ENCODE peak calls at places on chromosome 22, in five cellular contexts. P is heart left ventricle, T is mucosa of descending colon, H is transverse colon, F is mammary epithelial cell. D is an unnamed sample. For H3K4me1, the result is how much of the 10 kb centered on the place peaks cover.

GRCh38 chr22:45131749-45132148 is 32.0 kb upstream of the NUP50 start:
- DNase-seq in T (peak), P (peak), H (peak), F (no peak), D (no peak)

GRCh38 chr22:47333625-47334024 is 571.2 kb downstream of the TBC1D22A start:
- DNase-seq in F (peak), H (no peak), T (no peak), P (no peak), D (no peak)

GRCh38 chr22:30041881-30042280 is 38.4 kb upstream of the HORMAD2 start:
- DNase-seq in T (no peak), H (no peak), F (no peak), P (no peak), D (no peak)

GRCh38 chr22:41524809-41525449 is 19.3 kb downstream of the POLR3H start:
- DNase-seq in P (no peak), T (no peak), F (no peak), H (peak), D (no peak)

GRCh38 chr22:29216873-29217666 is 11.4 kb downstream of the EMID1 start:
- DNase-seq in P (no peak), T (no peak), H (no peak), F (peak), D (peak)

GRCh38 chr22:30212996-30213441 is 33.5 kb downstream of the LIF start:
- DNase-seq in T (no peak), H (no peak), P (no peak), F (no peak), D (no peak)

GRCh38 chr22:45562537-45563361 is 60.1 kb downstream of the FBLN1 start:
- DNase-seq in P (no peak), T (peak), F (no peak), H (no peak), D (no peak)

GRCh38 chr22:21927174-21927823 is 25.3 kb downstream of the PPM1F start:
- DNase-seq in P (no peak), F (no peak), H (no peak), T (no peak), D (no peak)

GRCh38 chr22:50734343-50734771 is 3.6 kb upstream of the ACR start:
- DNase-seq in P (peak), T (peak), F (no peak), H (no peak), D (peak)

GRCh38 chr22:46557736-46558480 is 20.5 kb upstream of the CELSR1 start:
- DNase-seq in H (no peak), F (peak), T (peak), P (peak), D (peak)

DNA sequence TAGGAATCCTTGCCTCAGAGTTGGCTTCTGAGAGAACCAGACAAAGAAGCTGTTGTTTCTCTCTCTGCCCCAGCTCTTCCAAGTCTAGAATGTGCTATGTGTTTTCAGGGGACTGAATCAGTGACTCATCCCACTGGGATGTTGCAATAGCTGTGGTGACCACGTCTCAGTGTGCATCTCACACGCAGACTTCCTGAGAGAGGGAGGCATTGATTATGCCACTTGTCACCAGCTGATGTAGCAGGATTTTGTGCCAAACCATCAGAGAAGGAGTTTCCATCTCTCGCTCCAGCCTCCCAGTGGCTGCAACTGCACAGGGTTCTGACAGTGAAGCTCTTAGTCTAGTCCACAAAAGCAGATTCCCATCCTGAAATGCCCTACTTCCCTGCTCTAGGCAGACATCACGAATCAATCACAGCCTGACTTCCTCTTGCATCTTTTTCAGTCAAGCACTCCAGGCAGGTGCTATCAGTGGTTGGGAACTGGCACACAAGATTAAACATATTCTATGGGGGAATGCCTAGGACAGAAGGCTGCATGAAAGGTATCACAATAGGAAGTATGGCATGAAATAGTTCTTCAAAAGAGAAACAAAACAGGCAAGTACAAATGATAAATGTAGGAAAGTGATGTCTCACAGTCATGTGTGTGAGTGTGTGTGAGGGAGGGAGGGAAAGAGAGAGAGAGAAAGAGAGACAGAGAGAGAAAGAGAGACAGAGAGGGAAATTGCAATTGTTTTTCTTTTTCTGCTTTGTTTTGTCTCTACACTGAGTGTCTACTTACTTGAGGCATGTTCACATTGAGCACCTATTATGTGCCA is 456.0 kb downstream of the MIAT start:
- DNase-seq in H (peak), P (peak), F (peak), T (no peak), D (peak)
- TF ChIP-seq CTCF in H (no peak), P (no peak), F (no peak), T (no peak), D (no peak)

GRCh38 chr22:42649261-42650056 is at the start of gene CYB5R3:
- DNase-seq in H (peak), P (peak), T (peak), F (peak), D (peak)

GRCh38 chr22:42651134-42651533 is 1.9 kb upstream of the CYB5R3 start:
- DNase-seq in T (no peak), H (no peak), F (no peak), P (no peak), D (no peak)

GRCh38 chr22:42648017-42648367 is 1.2 kb downstream of the CYB5R3 start:
- DNase-seq in T (no peak), F (no peak), P (no peak), H (no peak), D (no peak)

GRCh38 chr22:42646569-42647525 is 2.3 kb downstream of the CYB5R3 start:
- DNase-seq in T (peak), H (peak), F (no peak), P (peak), D (peak)

DNA sequence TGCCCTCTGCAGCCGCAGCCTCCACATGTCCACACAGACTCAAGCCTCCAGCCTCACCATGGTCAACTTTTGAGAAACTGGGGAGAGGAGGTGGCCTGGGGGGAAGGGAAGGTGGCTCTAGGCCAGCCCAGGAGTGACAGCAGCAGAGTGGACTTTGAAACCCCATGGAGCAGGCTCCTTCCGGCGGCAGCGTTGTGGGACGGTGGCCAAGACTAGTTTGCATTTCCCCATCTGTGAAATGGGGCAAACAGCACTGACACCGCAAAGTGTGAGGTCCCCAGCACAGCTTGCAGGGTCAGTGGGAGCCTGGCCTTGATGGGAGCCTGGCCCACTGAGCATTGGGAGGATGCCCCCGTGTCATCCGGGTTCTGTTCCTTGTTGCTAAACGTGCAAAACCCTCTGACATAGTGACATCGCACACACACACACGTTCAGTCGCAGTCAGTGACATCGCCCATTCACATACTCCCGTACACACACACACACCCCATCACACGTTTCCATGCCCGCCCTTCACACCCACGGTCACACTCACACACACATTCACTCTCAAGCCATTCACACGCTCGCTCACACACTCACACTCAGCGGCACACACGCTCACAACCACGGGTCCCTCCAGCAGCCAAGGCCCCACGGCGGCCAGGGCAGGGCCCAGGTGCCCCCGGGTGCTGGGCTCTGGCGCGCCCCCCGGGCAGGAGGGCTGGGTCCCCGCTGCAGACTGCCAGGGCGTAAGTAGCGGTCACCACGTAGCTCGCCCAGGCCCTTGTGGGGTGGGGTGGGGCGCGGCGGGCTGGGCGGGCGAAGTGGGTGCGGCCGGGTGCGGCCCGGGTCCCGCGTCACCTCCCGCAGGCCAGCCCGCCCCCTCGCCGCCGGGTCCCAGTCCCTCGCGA is 578 bp downstream of the CYB5R3 start:
- DNase-seq in T (peak), P (no peak), F (peak), H (peak), D (peak)
- H3K4me1 ChIP-seq in T (half or more), P (under half), F (under half), H (half or more), D (under half)

GRCh38 chr22:26914786-26915185 is 257.4 kb downstream of the MIAT start:
- DNase-seq in P (no peak), F (no peak), T (no peak), H (no peak), D (no peak)
- TF ChIP-seq CTCF in P (no peak), F (no peak), T (no peak), H (no peak), D (no peak)

GRCh38 chr22:37750596-37751162 is 53.8 kb downstream of the TRIOBP start:
- DNase-seq in P (no peak), T (no peak), H (no peak), F (no peak), D (no peak)
- H3K4me1 ChIP-seq in P (half or more), T (under half), H (half or more), F (half or more), D (half or more)

GRCh38 chr22:32518848-32519247 is 44.2 kb downstream of the FBXO7 start:
- DNase-seq in F (no peak), P (no peak), T (no peak), H (no peak), D (no peak)
- TF ChIP-seq CTCF in F (peak), P (no peak), T (no peak), H (no peak), D (no peak)